ENCODE peak calls at places on chromosomes 12 and 14, in ten cellular contexts. One of them, this sample, is unnamed.

GRCh38 chr12:129202109-129202814 is 349.0 kb downstream of the GLT1D1 start:
- DNase-seq in AG09319: no peak
- DNase-seq in AG10803: no peak
- DNase-seq in GM23248: no peak
- DNase-seq in fibroblast of mammary gland: no peak
- DNase-seq in A172: no peak
- DNase-seq in NAMALWA: peak
- DNase-seq in amygdala: no peak
- DNase-seq in stimulated activated CD4-positive, alpha-beta T cell treated with anti-CD3 and anti-CD28 coated beads, Interleukin-4, amount 100 ng/mL, for 24 hours: no peak
- DNase-seq in AG08396: no peak
- DNase-seq in this sample: no peak

GRCh38 chr12:92943482-92944250 is 14.6 kb upstream of the EEA1 start:
- DNase-seq in AG10803: peak
- DNase-seq in NAMALWA: peak
- DNase-seq in A172: no peak
- DNase-seq in amygdala: no peak
- DNase-seq in AG09319: no peak
- DNase-seq in AG08396: no peak
- DNase-seq in GM23248: peak
- DNase-seq in fibroblast of mammary gland: peak
- DNase-seq in stimulated activated CD4-positive, alpha-beta T cell treated with anti-CD3 and anti-CD28 coated beads, Interleukin-4, amount 100 ng/mL, for 24 hours: no peak
- DNase-seq in this sample: no peak

GRCh38 chr12:57086951-57087688 is 1.8 kb upstream of the NAB2 start:
- DNase-seq in amygdala: peak
- DNase-seq in stimulated activated CD4-positive, alpha-beta T cell treated with anti-CD3 and anti-CD28 coated beads, Interleukin-4, amount 100 ng/mL, for 24 hours: peak
- DNase-seq in AG09319: peak
- DNase-seq in AG08396: peak
- DNase-seq in NAMALWA: peak
- DNase-seq in fibroblast of mammary gland: peak
- DNase-seq in A172: peak
- DNase-seq in GM23248: peak
- DNase-seq in AG10803: peak
- DNase-seq in this sample: peak

GRCh38 chr14:71588028-71588427 is 344.2 kb upstream of the RGS6 start:
- DNase-seq in amygdala: no peak
- DNase-seq in fibroblast of mammary gland: peak
- DNase-seq in GM23248: peak
- DNase-seq in AG10803: peak
- DNase-seq in stimulated activated CD4-positive, alpha-beta T cell treated with anti-CD3 and anti-CD28 coated beads, Interleukin-4, amount 100 ng/mL, for 24 hours: no peak
- DNase-seq in AG08396: peak
- DNase-seq in A172: no peak
- DNase-seq in NAMALWA: no peak
- DNase-seq in AG09319: no peak
- DNase-seq in this sample: no peak

GRCh38 chr14:103480595-103480994 is 42.0 kb downstream of the CKB start:
- DNase-seq in stimulated activated CD4-positive, alpha-beta T cell treated with anti-CD3 and anti-CD28 coated beads, Interleukin-4, amount 100 ng/mL, for 24 hours: no peak
- DNase-seq in amygdala: no peak
- DNase-seq in NAMALWA: peak
- DNase-seq in A172: no peak
- DNase-seq in GM23248: no peak
- DNase-seq in AG08396: no peak
- DNase-seq in AG09319: no peak
- DNase-seq in AG10803: no peak
- DNase-seq in fibroblast of mammary gland: no peak
- DNase-seq in this sample: no peak

GRCh38 chr12:57234233-57234570 is 4.7 kb downstream of the SHMT2 start:
- DNase-seq in AG09319: no peak
- DNase-seq in NAMALWA: no peak
- DNase-seq in GM23248: no peak
- DNase-seq in amygdala: no peak
- DNase-seq in fibroblast of mammary gland: no peak
- DNase-seq in AG10803: no peak
- DNase-seq in A172: no peak
- DNase-seq in AG08396: no peak
- DNase-seq in stimulated activated CD4-positive, alpha-beta T cell treated with anti-CD3 and anti-CD28 coated beads, Interleukin-4, amount 100 ng/mL, for 24 hours: no peak
- DNase-seq in this sample: no peak

GRCh38 chr12:125178222-125178621 is 113.0 kb downstream of the AACS start:
- DNase-seq in NAMALWA: peak
- DNase-seq in AG10803: no peak
- DNase-seq in stimulated activated CD4-positive, alpha-beta T cell treated with anti-CD3 and anti-CD28 coated beads, Interleukin-4, amount 100 ng/mL, for 24 hours: no peak
- DNase-seq in AG09319: no peak
- DNase-seq in AG08396: no peak
- DNase-seq in amygdala: no peak
- DNase-seq in fibroblast of mammary gland: no peak
- DNase-seq in GM23248: no peak
- DNase-seq in A172: no peak
- DNase-seq in this sample: no peak

GRCh38 chr12:24075650-24076049 is 126.2 kb upstream of the SOX5 start:
- DNase-seq in stimulated activated CD4-positive, alpha-beta T cell treated with anti-CD3 and anti-CD28 coated beads, Interleukin-4, amount 100 ng/mL, for 24 hours: no peak
- DNase-seq in fibroblast of mammary gland: no peak
- DNase-seq in AG08396: no peak
- DNase-seq in amygdala: no peak
- DNase-seq in A172: no peak
- DNase-seq in AG10803: no peak
- DNase-seq in AG09319: no peak
- DNase-seq in GM23248: no peak
- DNase-seq in NAMALWA: no peak
- DNase-seq in this sample: no peak

GRCh38 chr14:44657688-44658388 is 150.8 kb upstream of the FSCB start:
- DNase-seq in A172: peak
- DNase-seq in NAMALWA: no peak
- DNase-seq in fibroblast of mammary gland: no peak
- DNase-seq in GM23248: no peak
- DNase-seq in AG09319: no peak
- DNase-seq in stimulated activated CD4-positive, alpha-beta T cell treated with anti-CD3 and anti-CD28 coated beads, Interleukin-4, amount 100 ng/mL, for 24 hours: no peak
- DNase-seq in AG08396: no peak
- DNase-seq in AG10803: no peak
- DNase-seq in amygdala: no peak
- DNase-seq in this sample: peak

This sample was measured in COLO829.